ENCODE peak calls at places on chromosomes 2 and 18, in four cellular contexts. N is hepatocyte, J is DND-41, A is sigmoid colon. Y is an unnamed sample. For H3K4me1, the result is how much of the 10 kb centered on the place peaks cover.

GRCh38 chr2:3805120-3805519 is 101.7 kb downstream of the DCDC2C start:
- DNase-seq in A (no peak), N (peak), J (no peak), Y (no peak)

GRCh38 chr2:157722580-157723234 is 94.0 kb upstream of the ACVR1C start:
- DNase-seq in J (no peak), A (no peak), N (no peak), Y (no peak)

GRCh38 chr2:112024896-112025491 is 30.1 kb upstream of the TMEM87B start:
- DNase-seq in A (no peak), J (no peak), N (no peak), Y (no peak)

GRCh38 chr18:58639751-58640427 is 11.0 kb upstream of the ALPK2 start:
- DNase-seq in J (no peak), A (no peak), N (no peak), Y (no peak)

GRCh38 chr2:9532421-9532820 is 23.2 kb downstream of the ADAM17 start:
- DNase-seq in N (no peak), J (no peak), A (no peak), Y (no peak)

GRCh38 chr18:76923485-76924085 is 101.2 kb downstream of the ZNF236 start:
- DNase-seq in A (no peak), N (peak), J (no peak), Y (no peak)

GRCh38 chr2:9558948-9559381 is 3.3 kb upstream of the ADAM17 start:
- DNase-seq in J (no peak), A (no peak), N (peak), Y (no peak)

GRCh38 chr2:174615951-174616436 is 18.4 kb upstream of the WIPF1 start:
- DNase-seq in N (no peak), J (no peak), A (no peak), Y (no peak)

GRCh38 chr2:113762377-113763118 is 6.1 kb upstream of the SLC35F5 start:
- DNase-seq in A (no peak), J (no peak), N (no peak), Y (no peak)

DNA sequence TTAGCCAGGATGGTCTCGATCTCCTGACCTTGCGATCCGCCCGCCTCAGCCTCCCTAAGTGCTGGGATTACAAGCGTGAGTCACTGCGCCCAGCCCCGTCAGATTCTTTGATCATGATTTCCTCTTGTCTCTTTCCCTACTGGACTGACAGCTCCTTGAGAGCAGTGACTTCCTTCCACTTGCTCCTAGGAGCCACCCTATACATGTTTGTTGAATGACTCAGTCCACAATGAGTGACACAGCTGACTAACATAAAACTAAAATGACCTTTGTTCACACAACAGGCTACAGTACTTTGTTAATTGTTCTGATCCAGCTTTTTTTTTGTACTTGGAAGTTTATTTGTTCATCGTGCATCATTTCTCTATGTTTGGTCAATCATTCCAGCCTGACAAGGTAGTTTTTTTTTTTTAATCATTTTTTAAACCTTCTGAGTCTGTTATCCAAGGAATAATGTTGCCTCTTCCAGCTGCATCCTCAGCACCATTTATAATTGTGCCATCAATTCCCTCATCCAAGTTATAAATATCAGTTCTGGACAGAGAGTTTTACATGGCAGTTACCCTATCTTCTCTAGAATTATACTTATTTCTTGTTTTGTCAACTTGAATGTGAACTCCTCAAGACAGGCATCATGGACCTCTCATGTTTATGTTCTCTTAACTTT is 42.9 kb upstream of the TUBA3E start:
- DNase-seq in N (peak), A (no peak), J (no peak), Y (no peak)
- H3K27ac ChIP-seq in N (peak), A (no peak), J (no peak), Y (no peak)

DNA sequence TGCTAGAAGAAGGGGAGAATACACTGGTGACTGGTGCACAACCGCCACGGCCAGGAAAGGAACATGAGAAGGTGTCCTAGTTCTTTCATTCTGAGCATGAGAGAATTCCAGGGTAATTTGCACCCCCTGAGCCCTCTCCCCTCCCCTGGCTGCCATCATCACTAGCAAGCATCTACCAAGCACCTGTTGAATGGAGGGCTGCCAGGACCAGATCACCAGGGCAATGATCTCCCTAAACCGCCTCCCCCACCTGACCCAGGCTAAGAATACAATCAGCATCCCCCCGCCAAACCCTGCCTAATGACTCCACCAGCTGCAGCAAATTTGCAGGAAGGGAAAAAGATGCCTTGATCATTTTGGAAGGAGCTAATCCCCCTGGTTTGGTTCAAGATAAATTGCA is 100.2 kb downstream of the STPG4 start:
- DNase-seq in N (no peak), A (no peak), J (no peak), Y (no peak)
- H3K4me1 ChIP-seq in N (under half), A (half or more), J (under half), Y (half or more)

GRCh38 chr2:137966043-137966442 is 1.8 kb downstream of the HNMT start:
- DNase-seq in N (no peak), A (no peak), J (no peak), Y (no peak)

GRCh38 chr2:137961602-137962001 is 2.7 kb upstream of the HNMT start:
- DNase-seq in A (no peak), N (no peak), J (no peak), Y (no peak)

GRCh38 chr2:137964859-137965459 is 686 bp downstream of the HNMT start:
- DNase-seq in N (no peak), J (no peak), A (no peak), Y (no peak)

GRCh38 chr2:137964066-137964858 is at the start of gene HNMT:
- DNase-seq in N (peak), J (no peak), A (peak), Y (no peak)

DNA sequence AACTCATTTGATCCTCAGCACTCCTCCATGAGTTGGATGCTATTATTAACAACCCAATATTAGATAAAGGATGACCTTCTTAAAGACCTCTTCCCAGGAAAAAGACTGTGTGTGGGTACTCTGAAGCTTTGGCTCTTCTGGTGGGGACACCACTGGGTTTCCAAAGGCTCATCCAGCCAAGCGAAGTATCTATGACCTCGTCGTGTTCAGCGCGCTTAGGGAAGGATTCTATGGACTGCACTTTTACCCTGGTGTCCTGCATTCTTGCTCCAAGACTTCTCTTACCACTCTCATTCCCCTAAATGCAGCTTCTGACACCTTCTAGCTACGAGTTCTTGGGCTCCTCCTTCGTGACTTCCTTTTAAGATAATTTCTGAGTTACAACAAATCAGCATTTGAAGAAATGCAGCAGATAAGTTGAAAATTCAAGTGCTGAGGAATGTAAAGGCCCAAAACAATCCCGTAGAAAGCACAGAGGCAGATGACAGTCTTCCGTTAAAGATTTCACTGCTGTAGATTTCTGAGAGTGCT is 673 bp upstream of the HNMT start:
- DNase-seq in J (no peak), N (peak), A (no peak), Y (no peak)
- H3K4me3 ChIP-seq in J (no peak), N (peak), A (peak), Y (no peak)

GRCh38 chr18:49878015-49878414 is 64.7 kb upstream of the ACAA2 start:
- DNase-seq in A (no peak), J (no peak), N (no peak), Y (no peak)
- H3K27ac ChIP-seq in A (no peak), J (no peak), N (no peak), Y (no peak)

DNA sequence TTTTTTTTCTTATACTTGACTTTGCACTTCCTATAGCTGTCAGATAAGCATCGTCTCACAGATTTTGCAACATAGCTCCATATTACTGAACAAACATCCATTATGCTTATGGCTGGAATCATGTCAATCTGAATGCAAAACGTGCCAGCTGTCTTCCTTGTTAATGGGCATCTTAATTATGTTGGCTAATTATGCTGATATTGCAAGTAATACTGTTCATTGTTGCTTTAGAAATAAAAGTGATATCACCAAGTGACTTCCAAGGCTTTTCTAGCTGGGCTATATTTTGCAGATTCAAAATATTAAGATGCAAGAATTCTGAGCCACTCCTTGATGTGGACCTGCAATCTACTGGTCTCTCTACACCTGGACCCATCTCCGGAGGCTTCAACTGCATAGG is 176.8 kb downstream of the ARL4C start:
- DNase-seq in A (no peak), J (no peak), N (no peak), Y (no peak)
- H3K4me1 ChIP-seq in A (under half), J (under half), N (under half), Y (under half)

GRCh38 chr2:216081487-216082387 is at the start of the genes PECR and TMEM169:
- DNase-seq in A (peak), J (peak), N (peak), Y (peak)
- H3K4me3 ChIP-seq in A (peak), J (peak), N (peak), Y (peak)